ENCODE peak calls at places on chromosomes 7 and 10, in five cellular contexts. One of them, this sample, is unnamed.

GRCh38 chr7:104160375-104160774 is 47.4 kb downstream of the ORC5 start:
- DNase-seq in stomach: no peak
- DNase-seq in suprapubic skin: no peak
- DNase-seq in GM12891: no peak
- DNase-seq in HepG2: no peak
- DNase-seq in this sample: no peak

GRCh38 chr7:22943997-22944396 is 69.9 kb downstream of the HYCC1 start:
- DNase-seq in stomach: no peak
- DNase-seq in suprapubic skin: no peak
- DNase-seq in GM12891: no peak
- DNase-seq in HepG2: no peak
- DNase-seq in this sample: no peak

GRCh38 chr7:39609462-39610149 is 13.8 kb upstream of the RALA start:
- DNase-seq in stomach: no peak
- DNase-seq in suprapubic skin: no peak
- DNase-seq in GM12891: peak
- DNase-seq in HepG2: no peak
- DNase-seq in this sample: peak

GRCh38 chr10:15293862-15294835 is 76.9 kb downstream of the FAM171A1 start:
- DNase-seq in stomach: no peak
- DNase-seq in suprapubic skin: peak
- DNase-seq in GM12891: no peak
- DNase-seq in HepG2: no peak
- DNase-seq in this sample: no peak

GRCh38 chr10:77628906-77629730 is 8.5 kb downstream of the KCNMA1 start:
- DNase-seq in stomach: no peak
- DNase-seq in suprapubic skin: no peak
- DNase-seq in GM12891: no peak
- DNase-seq in HepG2: no peak
- DNase-seq in this sample: no peak

GRCh38 chr7:112665709-112666108 is 124.5 kb downstream of the TMEM168 start:
- DNase-seq in stomach: no peak
- DNase-seq in suprapubic skin: no peak
- DNase-seq in GM12891: no peak
- DNase-seq in HepG2: no peak
- DNase-seq in this sample: no peak

GRCh38 chr10:61981460-61981859 is 80.0 kb downstream of the ARID5B start:
- DNase-seq in stomach: no peak
- DNase-seq in suprapubic skin: no peak
- DNase-seq in GM12891: no peak
- DNase-seq in HepG2: no peak
- DNase-seq in this sample: no peak

GRCh38 chr10:123614888-123615287 is 51.3 kb upstream of the GPR26 start:
- DNase-seq in stomach: peak
- DNase-seq in suprapubic skin: no peak
- DNase-seq in GM12891: peak
- DNase-seq in HepG2: peak
- DNase-seq in this sample: no peak

GRCh38 chr10:34746094-34746493 is 69.0 kb downstream of the PARD3 start:
- DNase-seq in stomach: no peak
- DNase-seq in suprapubic skin: no peak
- DNase-seq in GM12891: no peak
- DNase-seq in HepG2: peak
- DNase-seq in this sample: no peak

GRCh38 chr10:103078309-103078615 is 114.8 kb downstream of the NT5C2 start:
- DNase-seq in stomach: no peak
- DNase-seq in suprapubic skin: no peak
- DNase-seq in GM12891: no peak
- DNase-seq in HepG2: no peak
- DNase-seq in this sample: no peak

GRCh38 chr10:83991986-83992753 is 147.1 kb upstream of the GHITM start:
- DNase-seq in stomach: no peak
- DNase-seq in suprapubic skin: no peak
- DNase-seq in GM12891: no peak
- DNase-seq in HepG2: peak
- DNase-seq in this sample: no peak

GRCh38 chr10:24952146-24952700 is at the start of gene PRTFDC1:
- DNase-seq in stomach: peak
- DNase-seq in suprapubic skin: peak
- DNase-seq in GM12891: peak
- DNase-seq in HepG2: no peak
- DNase-seq in this sample: peak

GRCh38 chr7:45980973-45981372 is 59.9 kb upstream of the IGFBP3 start:
- DNase-seq in stomach: no peak
- DNase-seq in suprapubic skin: no peak
- DNase-seq in GM12891: no peak
- DNase-seq in HepG2: no peak
- DNase-seq in this sample: no peak

GRCh38 chr7:64946772-64947171 is 43.7 kb downstream of the ZNF273 start:
- DNase-seq in stomach: no peak
- DNase-seq in suprapubic skin: no peak
- DNase-seq in GM12891: no peak
- DNase-seq in HepG2: peak
- DNase-seq in this sample: no peak

GRCh38 chr7:68249611-68250010 is 1253.0 kb downstream of the TYW1 start:
- DNase-seq in stomach: no peak
- DNase-seq in suprapubic skin: no peak
- DNase-seq in GM12891: no peak
- DNase-seq in HepG2: no peak
- DNase-seq in this sample: no peak

GRCh38 chr7:44282601-44283171 is 42.7 kb downstream of the CAMK2B start:
- DNase-seq in stomach: no peak
- DNase-seq in suprapubic skin: peak
- DNase-seq in GM12891: no peak
- DNase-seq in HepG2: no peak
- DNase-seq in this sample: no peak

GRCh38 chr10:35778344-35778743 is 136.2 kb upstream of the FZD8 start:
- DNase-seq in stomach: no peak
- DNase-seq in suprapubic skin: no peak
- DNase-seq in GM12891: no peak
- DNase-seq in HepG2: no peak
- DNase-seq in this sample: no peak

GRCh38 chr7:17098515-17098914 is 199.9 kb upstream of the AHR start:
- DNase-seq in stomach: no peak
- DNase-seq in suprapubic skin: no peak
- DNase-seq in GM12891: no peak
- DNase-seq in HepG2: no peak
- DNase-seq in this sample: no peak

GRCh38 chr7:152363798-152364197 is 72.0 kb downstream of the KMT2C start:
- DNase-seq in stomach: no peak
- DNase-seq in suprapubic skin: no peak
- DNase-seq in GM12891: no peak
- DNase-seq in HepG2: no peak
- DNase-seq in this sample: no peak

GRCh38 chr10:122678266-122678665 is 21.4 kb downstream of the C10orf120 start:
- DNase-seq in stomach: no peak
- DNase-seq in suprapubic skin: peak
- DNase-seq in GM12891: no peak
- DNase-seq in HepG2: no peak
- DNase-seq in this sample: no peak

GRCh38 chr7:149285581-149285975 is 23.6 kb downstream of the ZNF783 start:
- DNase-seq in stomach: no peak
- DNase-seq in suprapubic skin: no peak
- DNase-seq in GM12891: no peak
- DNase-seq in HepG2: no peak
- DNase-seq in this sample: no peak

GRCh38 chr10:97081621-97082235 is 104.0 kb downstream of the SLIT1 start:
- DNase-seq in stomach: peak
- DNase-seq in suprapubic skin: no peak
- DNase-seq in GM12891: peak
- DNase-seq in HepG2: peak
- DNase-seq in this sample: peak

GRCh38 chr7:19619122-19619521 is 89.7 kb downstream of the POLR1F start:
- DNase-seq in stomach: no peak
- DNase-seq in suprapubic skin: no peak
- DNase-seq in GM12891: no peak
- DNase-seq in HepG2: no peak
- DNase-seq in this sample: no peak

GRCh38 chr10:69439813-69440506 is 11.3 kb upstream of the TSPAN15 start:
- DNase-seq in stomach: peak
- DNase-seq in suprapubic skin: no peak
- DNase-seq in GM12891: no peak
- DNase-seq in HepG2: peak
- DNase-seq in this sample: no peak

GRCh38 chr7:82865856-82866255 is 296.8 kb downstream of the PCLO start:
- DNase-seq in stomach: no peak
- DNase-seq in suprapubic skin: no peak
- DNase-seq in GM12891: no peak
- DNase-seq in HepG2: no peak
- DNase-seq in this sample: no peak

GRCh38 chr7:28573059-28573553 is 160.8 kb downstream of the CREB5 start:
- DNase-seq in stomach: peak
- DNase-seq in suprapubic skin: no peak
- DNase-seq in GM12891: no peak
- DNase-seq in HepG2: peak
- DNase-seq in this sample: no peak

GRCh38 chr10:91549296-91549695 is 83.6 kb downstream of the PPP1R3C start:
- DNase-seq in stomach: no peak
- DNase-seq in suprapubic skin: no peak
- DNase-seq in GM12891: no peak
- DNase-seq in HepG2: no peak
- DNase-seq in this sample: no peak

GRCh38 chr7:157278791-157279678 is 57.8 kb upstream of the DNAJB6 start:
- DNase-seq in stomach: peak
- DNase-seq in suprapubic skin: no peak
- DNase-seq in GM12891: no peak
- DNase-seq in HepG2: no peak
- DNase-seq in this sample: peak

GRCh38 chr7:137652721-137653120 is 194.1 kb downstream of the DGKI start:
- DNase-seq in stomach: no peak
- DNase-seq in suprapubic skin: no peak
- DNase-seq in GM12891: no peak
- DNase-seq in HepG2: no peak
- DNase-seq in this sample: no peak

GRCh38 chr7:51757960-51758359 is 441.4 kb upstream of the COBL start:
- DNase-seq in stomach: no peak
- DNase-seq in suprapubic skin: no peak
- DNase-seq in GM12891: no peak
- DNase-seq in HepG2: no peak
- DNase-seq in this sample: no peak

GRCh38 chr10:110820321-110820814 is 51.4 kb upstream of the PDCD4 start:
- DNase-seq in stomach: no peak
- DNase-seq in suprapubic skin: no peak
- DNase-seq in GM12891: no peak
- DNase-seq in HepG2: no peak
- DNase-seq in this sample: no peak
- TF ChIP-seq POLR2AphosphoS5 in stomach: no peak
- TF ChIP-seq POLR2AphosphoS5 in suprapubic skin: no peak
- TF ChIP-seq POLR2AphosphoS5 in GM12891: no peak
- TF ChIP-seq POLR2AphosphoS5 in HepG2: no peak
- TF ChIP-seq POLR2AphosphoS5 in this sample: no peak

GRCh38 chr7:100620239-100620638 is 7.9 kb downstream of the MOSPD3 start:
- DNase-seq in stomach: no peak
- DNase-seq in suprapubic skin: no peak
- DNase-seq in GM12891: no peak
- DNase-seq in HepG2: no peak
- DNase-seq in this sample: no peak
- TF ChIP-seq POLR2A in stomach: no peak
- TF ChIP-seq POLR2A in suprapubic skin: no peak
- TF ChIP-seq POLR2A in GM12891: no peak
- TF ChIP-seq POLR2A in HepG2: no peak
- TF ChIP-seq POLR2A in this sample: no peak

GRCh38 chr10:87094373-87095240 is at the start of the genes GLUD1 and SHLD2:
- DNase-seq in stomach: peak
- DNase-seq in suprapubic skin: peak
- DNase-seq in GM12891: peak
- DNase-seq in HepG2: peak
- DNase-seq in this sample: peak

GRCh38 chr10:87092861-87093460 is 1.7 kb downstream of the GLUD1 start:
- DNase-seq in stomach: no peak
- DNase-seq in suprapubic skin: no peak
- DNase-seq in GM12891: no peak
- DNase-seq in HepG2: peak
- DNase-seq in this sample: no peak

GRCh38 chr10:87093461-87094372 is 926 bp downstream of the GLUD1 start:
- DNase-seq in stomach: peak
- DNase-seq in suprapubic skin: peak
- DNase-seq in GM12891: peak
- DNase-seq in HepG2: peak
- DNase-seq in this sample: peak

GRCh38 chr10:87090779-87091178 is 3.9 kb downstream of the GLUD1 start:
- DNase-seq in stomach: no peak
- DNase-seq in suprapubic skin: no peak
- DNase-seq in GM12891: no peak
- DNase-seq in HepG2: no peak
- DNase-seq in this sample: no peak

GRCh38 chr10:87092356-87092860 is 2.2 kb downstream of the GLUD1 start:
- DNase-seq in stomach: no peak
- DNase-seq in suprapubic skin: no peak
- DNase-seq in GM12891: no peak
- DNase-seq in HepG2: no peak
- DNase-seq in this sample: no peak
- TF ChIP-seq POLR2AphosphoS5 in stomach: no peak
- TF ChIP-seq POLR2AphosphoS5 in suprapubic skin: no peak
- TF ChIP-seq POLR2AphosphoS5 in GM12891: no peak
- TF ChIP-seq POLR2AphosphoS5 in HepG2: no peak
- TF ChIP-seq POLR2AphosphoS5 in this sample: no peak

GRCh38 chr10:110032801-110033723 is 25.3 kb downstream of the ADD3 start:
- DNase-seq in stomach: peak
- DNase-seq in suprapubic skin: no peak
- DNase-seq in GM12891: no peak
- DNase-seq in HepG2: no peak
- DNase-seq in this sample: no peak

GRCh38 chr10:110033724-110034235 is 26.0 kb downstream of the ADD3 start:
- DNase-seq in stomach: no peak
- DNase-seq in suprapubic skin: no peak
- DNase-seq in GM12891: no peak
- DNase-seq in HepG2: no peak
- DNase-seq in this sample: no peak

GRCh38 chr10:110040108-110040507 is 32.3 kb downstream of the ADD3 start:
- DNase-seq in stomach: no peak
- DNase-seq in suprapubic skin: no peak
- DNase-seq in GM12891: no peak
- DNase-seq in HepG2: no peak
- DNase-seq in this sample: no peak

GRCh38 chr10:110034596-110034995 is 26.8 kb downstream of the ADD3 start:
- DNase-seq in stomach: no peak
- DNase-seq in suprapubic skin: no peak
- DNase-seq in GM12891: no peak
- DNase-seq in HepG2: no peak
- DNase-seq in this sample: no peak

DNA sequence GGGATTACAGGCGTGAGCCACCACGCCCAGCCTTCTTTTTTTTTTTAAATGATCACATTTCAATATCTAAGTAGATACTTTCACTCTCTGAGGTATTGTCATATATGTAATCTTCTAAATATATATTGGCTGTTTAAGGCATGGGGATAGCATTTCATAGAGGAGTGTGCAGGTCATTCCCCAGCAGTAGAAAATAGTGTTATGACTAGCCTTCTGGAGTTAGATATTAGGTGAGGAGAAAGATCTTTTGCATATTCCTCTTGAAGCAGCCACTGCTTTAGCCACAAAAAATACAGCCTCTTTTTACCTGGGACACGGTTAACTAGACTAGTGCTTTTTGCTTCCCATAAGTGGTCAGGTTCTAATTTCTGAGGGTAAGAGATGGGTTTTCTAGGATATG is 28.9 kb downstream of the ADD3 start:
- DNase-seq in stomach: no peak
- DNase-seq in suprapubic skin: no peak
- DNase-seq in GM12891: no peak
- DNase-seq in HepG2: no peak
- DNase-seq in this sample: no peak
- TF ChIP-seq POLR2A in stomach: no peak
- TF ChIP-seq POLR2A in suprapubic skin: no peak
- TF ChIP-seq POLR2A in GM12891: no peak
- TF ChIP-seq POLR2A in HepG2: no peak
- TF ChIP-seq POLR2A in this sample: no peak